ENCODE peak calls at places on chromosomes 2 and 18, in nine cellular contexts. K is stimulated activated CD4-positive, alpha-beta T cell treated with anti-CD3 and anti-CD28 coated beads, Interleukin-15, amount 100 ng/mL, for 1 hour; S is IMR-90; N is HTR-8/SVneo; B is GM23248; Q is activated effector memory CD4-positive, alpha-beta T cell treated with Interleukin-2 at 50 U/mL for 16 hours; V is A172; M is stimulated activated CD8-positive, alpha-beta memory T cell treated with anti-CD3 and anti-CD28 coated beads, Interleukin-4, amount 100 ng/mL, for 1 hour; J is chondrocyte. O is an unnamed sample.

GRCh38 chr2:47551800-47552525 is 149.0 kb downstream of the MSH2 start:
- DNase-seq in Q (no peak), V (no peak), S (no peak), K (no peak), M (no peak), J (no peak), B (no peak), N (no peak), O (no peak)

GRCh38 chr2:43011142-43011491 is 215.3 kb downstream of the ZFP36L2 start:
- DNase-seq in B (no peak), Q (no peak), S (no peak), N (no peak), K (no peak), J (no peak), M (no peak), V (no peak), O (no peak)

GRCh38 chr18:75247601-75248421 is 37.2 kb downstream of the TSHZ1 start:
- DNase-seq in N (no peak), K (no peak), B (peak), S (peak), J (no peak), M (no peak), Q (no peak), V (peak), O (no peak)

GRCh38 chr2:173963323-173963816 is 1.8 kb downstream of the SP3 start:
- DNase-seq in N (no peak), S (peak), B (peak), K (no peak), V (peak), J (no peak), M (peak), Q (no peak), O (no peak)

GRCh38 chr2:67485431-67485830 is 88.3 kb downstream of the ETAA1 start:
- DNase-seq in Q (no peak), S (peak), M (no peak), N (peak), B (peak), K (no peak), V (peak), J (no peak), O (no peak)

GRCh38 chr2:105781274-105781673 is 36.6 kb downstream of the NCK2 start:
- DNase-seq in V (no peak), M (no peak), B (no peak), K (no peak), S (no peak), Q (no peak), N (no peak), J (no peak), O (no peak)

GRCh38 chr2:1750935-1751767 is 6.8 kb upstream of the PXDN start:
- DNase-seq in N (peak), Q (no peak), S (peak), J (no peak), B (peak), K (no peak), M (no peak), V (peak), O (peak)

GRCh38 chr2:117938611-117939010 is 75.3 kb downstream of the CCDC93 start:
- DNase-seq in V (no peak), B (no peak), Q (no peak), N (no peak), J (no peak), K (no peak), M (no peak), S (no peak), O (no peak)

GRCh38 chr2:240249423-240250149 is 109.1 kb upstream of the OTOS start:
- DNase-seq in Q (no peak), N (no peak), B (no peak), M (no peak), K (no peak), S (no peak), J (no peak), V (no peak), O (no peak)

GRCh38 chr18:64165906-64166305 is 17.0 kb upstream of the LINC00305 start:
- DNase-seq in B (peak), N (no peak), M (no peak), S (no peak), Q (no peak), K (no peak), J (no peak), V (peak), O (no peak)

GRCh38 chr18:24138884-24139616 is at the start of gene CABYR:
- DNase-seq in Q (peak), S (peak), J (peak), N (peak), B (peak), K (peak), M (peak), V (peak), O (peak)

GRCh38 chr18:63878343-63878742 is 9.2 kb upstream of the SERPINB2 start:
- DNase-seq in Q (no peak), J (no peak), K (no peak), N (no peak), V (no peak), M (no peak), B (peak), S (peak), O (no peak)

GRCh38 chr2:45754087-45755015 is 102.9 kb downstream of the PRKCE start:
- DNase-seq in V (no peak), S (peak), Q (no peak), K (no peak), N (no peak), M (no peak), B (no peak), J (no peak), O (no peak)

GRCh38 chr2:207483477-207483876 is 46.3 kb upstream of the CREB1 start:
- DNase-seq in M (no peak), S (peak), Q (no peak), K (no peak), N (no peak), B (no peak), V (no peak), J (no peak), O (no peak)

GRCh38 chr18:13885009-13885408 is 30.3 kb downstream of the MC2R start:
- DNase-seq in V (no peak), B (no peak), N (no peak), K (no peak), M (no peak), S (no peak), Q (no peak), J (no peak), O (no peak)

GRCh38 chr18:76467371-76468190 is 27.5 kb downstream of the ZNF516 start:
- DNase-seq in Q (no peak), B (peak), M (no peak), S (peak), N (no peak), J (no peak), V (no peak), K (no peak), O (no peak)

GRCh38 chr18:38545071-38545470 is 979.5 kb upstream of the CELF4 start:
- DNase-seq in N (no peak), M (no peak), K (no peak), J (no peak), B (no peak), Q (no peak), S (no peak), V (no peak), O (no peak)

GRCh38 chr2:27494284-27494943 is 586 bp downstream of the FNDC4 start:
- DNase-seq in K (no peak), S (peak), B (peak), N (no peak), J (no peak), M (no peak), V (no peak), Q (no peak), O (peak)

GRCh38 chr2:97781981-97782380 is 68.6 kb downstream of the ZAP70 start:
- DNase-seq in S (no peak), N (no peak), J (no peak), V (no peak), K (no peak), Q (no peak), B (no peak), M (no peak), O (no peak)

GRCh38 chr2:105786231-105787230 is 41.8 kb downstream of the NCK2 start:
- DNase-seq in N (no peak), J (no peak), S (no peak), Q (no peak), V (no peak), M (no peak), B (no peak), K (no peak), O (no peak)

GRCh38 chr2:151258121-151258520 is 3.5 kb downstream of the RBM43 start:
- DNase-seq in S (peak), K (no peak), B (peak), V (no peak), N (peak), M (no peak), Q (no peak), J (no peak), O (no peak)

GRCh38 chr2:157837851-157838441 is 38.2 kb downstream of the ACVR1 start:
- DNase-seq in K (no peak), Q (no peak), N (no peak), S (peak), M (no peak), V (no peak), J (no peak), B (peak), O (peak)

GRCh38 chr18:60090170-60090569 is 190.4 kb downstream of the PMAIP1 start:
- DNase-seq in K (no peak), N (no peak), S (no peak), V (no peak), Q (no peak), M (no peak), B (no peak), J (no peak), O (no peak)

GRCh38 chr2:236291911-236292310 is 27.7 kb upstream of the ASB18 start:
- DNase-seq in B (no peak), N (no peak), M (no peak), S (no peak), K (no peak), V (no peak), J (no peak), Q (no peak), O (no peak)

GRCh38 chr18:52287151-52287550 is 52.8 kb upstream of the DCC start:
- DNase-seq in J (no peak), S (no peak), M (no peak), K (no peak), N (no peak), Q (no peak), B (no peak), V (peak), O (no peak)

GRCh38 chr18:63567825-63568224 is 19.3 kb upstream of the SERPINB13 start:
- DNase-seq in S (no peak), J (no peak), N (no peak), V (no peak), M (no peak), K (no peak), B (no peak), Q (no peak), O (no peak)

GRCh38 chr2:43240762-43241150 is 14.3 kb upstream of the ZFP36L2 start:
- DNase-seq in Q (no peak), B (no peak), M (no peak), V (no peak), N (no peak), J (no peak), S (no peak), K (no peak), O (no peak)

GRCh38 chr2:241029599-241030332 is 31.3 kb downstream of the SNED1 start:
- DNase-seq in Q (no peak), M (no peak), K (no peak), S (no peak), B (no peak), J (no peak), V (no peak), N (no peak), O (no peak)

GRCh38 chr2:66305714-66306113 is 129.2 kb upstream of the MEIS1 start:
- DNase-seq in V (no peak), M (no peak), K (no peak), S (peak), N (no peak), Q (no peak), B (no peak), J (no peak), O (peak)

GRCh38 chr2:129469389-129469788 is 510.1 kb upstream of the RAB6C start:
- DNase-seq in J (no peak), B (no peak), N (no peak), Q (no peak), K (no peak), M (no peak), V (no peak), S (no peak), O (no peak)

O was measured in left cardiac atrium.